ENCODE peak calls at places on chromosomes 1 and 21, in five cellular contexts. One of them, this sample, is unnamed.

GRCh38 chr1:114216431-114217173 is 62.9 kb upstream of the SYT6 start:
- DNase-seq in foreskin fibroblast: no peak
- DNase-seq in mammary epithelial cell: no peak
- DNase-seq in trophoblast cell: peak; percentile 79
- DNase-seq in body of pancreas: no peak
- DNase-seq in this sample: no peak

GRCh38 chr1:229253170-229253974 is 17.5 kb upstream of the RAB4A start:
- DNase-seq in body of pancreas: peak; percentile 36
- DNase-seq in trophoblast cell: peak; percentile 85
- DNase-seq in mammary epithelial cell: peak; percentile 83
- DNase-seq in foreskin fibroblast: peak; percentile 70
- DNase-seq in this sample: peak; percentile 89

GRCh38 chr21:45930792-45931191 is 50.8 kb upstream of the COL6A1 start:
- DNase-seq in body of pancreas: no peak
- DNase-seq in trophoblast cell: no peak
- DNase-seq in mammary epithelial cell: no peak
- DNase-seq in foreskin fibroblast: no peak
- DNase-seq in this sample: no peak

GRCh38 chr1:152398812-152399698 is 15.0 kb downstream of the CRNN start:
- DNase-seq in mammary epithelial cell: peak; percentile 59
- DNase-seq in foreskin fibroblast: no peak
- DNase-seq in trophoblast cell: peak; percentile 48
- DNase-seq in body of pancreas: peak; percentile 37
- DNase-seq in this sample: no peak

GRCh38 chr1:64917328-64917861 is 49.0 kb downstream of the JAK1 start:
- DNase-seq in mammary epithelial cell: peak; percentile 78
- DNase-seq in body of pancreas: peak; percentile 70
- DNase-seq in foreskin fibroblast: peak; percentile 99
- DNase-seq in trophoblast cell: peak; percentile 86
- DNase-seq in this sample: no peak

GRCh38 chr1:110056776-110057175 is 13.7 kb downstream of the ALX3 start:
- DNase-seq in body of pancreas: no peak
- DNase-seq in trophoblast cell: no peak
- DNase-seq in mammary epithelial cell: peak; percentile 87
- DNase-seq in foreskin fibroblast: peak; percentile 89
- DNase-seq in this sample: no peak

GRCh38 chr1:33097137-33097611 is 16.2 kb downstream of the AZIN2 start:
- DNase-seq in foreskin fibroblast: peak; percentile 49
- DNase-seq in body of pancreas: no peak
- DNase-seq in trophoblast cell: peak; percentile 67
- DNase-seq in mammary epithelial cell: no peak
- DNase-seq in this sample: no peak

GRCh38 chr1:202802998-202803932 is 5.0 kb downstream of the KDM5B start:
- DNase-seq in trophoblast cell: peak; percentile 63
- DNase-seq in body of pancreas: no peak
- DNase-seq in foreskin fibroblast: peak; percentile 73
- DNase-seq in mammary epithelial cell: peak; percentile 25
- DNase-seq in this sample: no peak

GRCh38 chr1:99644302-99645004 is 1.5 kb upstream of the PALMD start:
- DNase-seq in body of pancreas: no peak
- DNase-seq in foreskin fibroblast: no peak
- DNase-seq in mammary epithelial cell: peak; percentile 63
- DNase-seq in trophoblast cell: no peak
- DNase-seq in this sample: no peak

GRCh38 chr21:36134820-36135390 is at the start of gene CBR3:
- DNase-seq in foreskin fibroblast: peak; percentile 77
- DNase-seq in mammary epithelial cell: no peak
- DNase-seq in trophoblast cell: no peak
- DNase-seq in body of pancreas: peak; percentile 42
- DNase-seq in this sample: no peak

GRCh38 chr1:231674575-231674974 is 48.0 kb downstream of the DISC1 start:
- DNase-seq in foreskin fibroblast: no peak
- DNase-seq in trophoblast cell: no peak
- DNase-seq in body of pancreas: no peak
- DNase-seq in mammary epithelial cell: no peak
- DNase-seq in this sample: no peak

GRCh38 chr21:27649746-27650145 is 682.9 kb upstream of the ADAMTS5 start:
- DNase-seq in mammary epithelial cell: peak; percentile 40
- DNase-seq in foreskin fibroblast: peak; percentile 39
- DNase-seq in body of pancreas: no peak
- DNase-seq in trophoblast cell: no peak
- DNase-seq in this sample: no peak

GRCh38 chr1:5286244-5286643 is 631.8 kb downstream of the AJAP1 start:
- DNase-seq in mammary epithelial cell: no peak
- DNase-seq in body of pancreas: no peak
- DNase-seq in foreskin fibroblast: no peak
- DNase-seq in trophoblast cell: peak; percentile 15
- DNase-seq in this sample: peak; percentile 46

GRCh38 chr1:165116732-165117131 is 239.8 kb downstream of the LMX1A start:
- DNase-seq in body of pancreas: no peak
- DNase-seq in trophoblast cell: peak; percentile 77
- DNase-seq in mammary epithelial cell: peak; percentile 92
- DNase-seq in foreskin fibroblast: peak; percentile 71
- DNase-seq in this sample: no peak

GRCh38 chr1:59549903-59550302 is 253.0 kb downstream of the FGGY start:
- DNase-seq in foreskin fibroblast: peak; percentile 90
- DNase-seq in trophoblast cell: peak; percentile 72
- DNase-seq in body of pancreas: peak; percentile 51
- DNase-seq in mammary epithelial cell: peak; percentile 19
- DNase-seq in this sample: no peak

GRCh38 chr1:173149887-173150286 is 57.2 kb downstream of the TNFSF4 start:
- DNase-seq in foreskin fibroblast: peak; percentile 84
- DNase-seq in body of pancreas: peak; percentile 17
- DNase-seq in trophoblast cell: peak; percentile 78
- DNase-seq in mammary epithelial cell: peak; percentile 94
- DNase-seq in this sample: no peak

GRCh38 chr1:231867607-231868006 is 241.0 kb downstream of the DISC1 start:
- DNase-seq in body of pancreas: no peak
- DNase-seq in foreskin fibroblast: no peak
- DNase-seq in mammary epithelial cell: peak; percentile 35
- DNase-seq in trophoblast cell: no peak
- DNase-seq in this sample: no peak

GRCh38 chr21:20997308-20997632 is 939 bp upstream of the NCAM2 start:
- DNase-seq in trophoblast cell: no peak
- DNase-seq in body of pancreas: no peak
- DNase-seq in foreskin fibroblast: no peak
- DNase-seq in mammary epithelial cell: no peak
- DNase-seq in this sample: no peak

GRCh38 chr21:33478858-33479678 is 706 bp downstream of the TMEM50B start:
- DNase-seq in trophoblast cell: peak; percentile 57
- DNase-seq in body of pancreas: peak; percentile 28
- DNase-seq in foreskin fibroblast: peak; percentile 69
- DNase-seq in mammary epithelial cell: peak; percentile 33
- DNase-seq in this sample: peak; percentile 54

GRCh38 chr1:210692796-210693195 is 364.1 kb downstream of the HHAT start:
- DNase-seq in mammary epithelial cell: no peak
- DNase-seq in trophoblast cell: no peak
- DNase-seq in foreskin fibroblast: no peak
- DNase-seq in body of pancreas: no peak
- DNase-seq in this sample: no peak

GRCh38 chr1:58395355-58395754 is 151.2 kb downstream of the OMA1 start:
- DNase-seq in foreskin fibroblast: peak; percentile 93
- DNase-seq in mammary epithelial cell: peak; percentile 72
- DNase-seq in body of pancreas: peak; percentile 19
- DNase-seq in trophoblast cell: peak; percentile 30
- DNase-seq in this sample: no peak

GRCh38 chr1:190179817-190180216 is 297.8 kb downstream of the BRINP3 start:
- DNase-seq in body of pancreas: no peak
- DNase-seq in foreskin fibroblast: peak; percentile 70
- DNase-seq in mammary epithelial cell: no peak
- DNase-seq in trophoblast cell: peak; percentile 55
- DNase-seq in this sample: no peak

GRCh38 chr21:38306407-38306806 is 49.6 kb downstream of the KCNJ15 start:
- DNase-seq in body of pancreas: no peak
- DNase-seq in trophoblast cell: no peak
- DNase-seq in foreskin fibroblast: peak; percentile 83
- DNase-seq in mammary epithelial cell: peak; percentile 61
- DNase-seq in this sample: no peak
- H3K4me3 ChIP-seq in body of pancreas: no peak overlapping the region
- H3K4me3 ChIP-seq in trophoblast cell: no peak overlapping the region
- H3K4me3 ChIP-seq in foreskin fibroblast: no peak overlapping the region
- H3K4me3 ChIP-seq in mammary epithelial cell: no peak overlapping the region
- H3K4me3 ChIP-seq in this sample: no peak overlapping the region

GRCh38 chr21:24224411-24224810 is 1382.9 kb downstream of the MRPL39 start:
- DNase-seq in body of pancreas: no peak
- DNase-seq in foreskin fibroblast: no peak
- DNase-seq in trophoblast cell: no peak
- DNase-seq in mammary epithelial cell: no peak
- DNase-seq in this sample: no peak
- H3K4me3 ChIP-seq in body of pancreas: no peak overlapping the region
- H3K4me3 ChIP-seq in foreskin fibroblast: no peak overlapping the region
- H3K4me3 ChIP-seq in trophoblast cell: no peak overlapping the region
- H3K4me3 ChIP-seq in mammary epithelial cell: no peak overlapping the region
- H3K4me3 ChIP-seq in this sample: no peak overlapping the region

DNA sequence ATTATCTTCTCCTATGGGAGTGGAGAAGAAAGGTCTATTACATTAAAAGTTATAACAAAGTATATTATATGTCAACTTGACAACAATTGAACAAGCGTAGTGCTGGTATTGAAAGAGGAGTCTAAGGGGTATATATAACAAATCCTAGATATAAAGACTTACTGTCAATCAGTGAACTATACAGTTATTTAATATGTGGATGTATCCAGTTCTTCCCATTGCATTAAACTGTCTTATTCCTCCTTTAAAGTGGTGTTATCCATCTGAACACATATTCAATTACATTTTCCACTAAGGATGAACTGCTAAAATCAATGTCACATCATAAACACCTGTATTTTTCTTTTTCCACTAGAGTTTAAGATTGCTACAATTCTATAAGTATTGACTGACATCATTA is 438.8 kb downstream of the DPYD start:
- DNase-seq in body of pancreas: no peak
- DNase-seq in foreskin fibroblast: no peak
- DNase-seq in trophoblast cell: no peak
- DNase-seq in mammary epithelial cell: no peak
- DNase-seq in this sample: no peak
- H3K4me3 ChIP-seq in body of pancreas: no peak overlapping the region
- H3K4me3 ChIP-seq in foreskin fibroblast: no peak overlapping the region
- H3K4me3 ChIP-seq in trophoblast cell: no peak overlapping the region
- H3K4me3 ChIP-seq in mammary epithelial cell: no peak overlapping the region
- H3K4me3 ChIP-seq in this sample: no peak overlapping the region

DNA sequence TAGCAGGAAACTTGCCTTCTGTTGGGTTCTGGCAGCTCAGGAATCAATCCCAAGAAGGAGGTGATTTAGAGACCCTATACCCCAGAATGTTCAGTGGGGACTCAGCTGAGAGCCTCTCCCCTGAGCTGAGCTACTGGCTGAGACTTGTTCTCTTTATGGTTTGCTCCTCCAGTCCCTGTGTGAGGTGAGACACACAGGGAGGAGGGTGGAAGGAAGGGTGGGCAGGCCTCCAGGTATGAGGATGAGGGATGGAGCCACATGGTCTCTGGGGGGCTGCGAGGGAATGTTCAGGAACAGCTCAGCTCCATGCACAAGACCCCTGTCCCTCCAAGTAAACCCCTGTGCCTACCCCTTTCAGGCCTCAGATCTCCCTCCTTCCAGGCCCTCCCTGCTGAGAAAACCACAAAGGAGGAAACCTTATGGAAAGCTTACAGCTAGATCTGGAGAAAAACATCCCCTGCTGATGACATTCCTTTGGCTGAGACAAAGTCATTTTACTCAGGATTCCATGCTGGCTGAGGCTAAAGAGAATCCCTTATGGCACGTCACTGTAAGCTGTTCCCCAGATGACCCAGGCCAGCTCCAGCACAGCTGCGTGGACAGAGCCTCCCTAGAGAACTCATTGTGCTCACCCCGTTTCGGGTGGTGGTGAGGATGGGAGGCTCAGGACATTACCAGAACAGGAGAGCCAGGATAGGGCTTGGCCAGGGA is 91.5 kb upstream of the IPO9 start:
- DNase-seq in foreskin fibroblast: peak; percentile 79
- DNase-seq in body of pancreas: no peak
- DNase-seq in trophoblast cell: peak; percentile 66
- DNase-seq in mammary epithelial cell: no peak
- DNase-seq in this sample: no peak
- H3K4me3 ChIP-seq in foreskin fibroblast: no peak overlapping the region
- H3K4me3 ChIP-seq in body of pancreas: no peak overlapping the region
- H3K4me3 ChIP-seq in trophoblast cell: no peak overlapping the region
- H3K4me3 ChIP-seq in mammary epithelial cell: no peak overlapping the region
- H3K4me3 ChIP-seq in this sample: no peak overlapping the region

GRCh38 chr1:43766086-43766784 is 58.9 kb downstream of the ST3GAL3 start:
- DNase-seq in trophoblast cell: no peak
- DNase-seq in body of pancreas: no peak
- DNase-seq in mammary epithelial cell: no peak
- DNase-seq in foreskin fibroblast: no peak
- DNase-seq in this sample: no peak
- H3K4me3 ChIP-seq in trophoblast cell: no peak overlapping the region
- H3K4me3 ChIP-seq in body of pancreas: no peak overlapping the region
- H3K4me3 ChIP-seq in mammary epithelial cell: no peak overlapping the region
- H3K4me3 ChIP-seq in foreskin fibroblast: no peak overlapping the region
- H3K4me3 ChIP-seq in this sample: no peak overlapping the region

GRCh38 chr1:163176797-163177196 is 25.9 kb downstream of the RGS5 start:
- DNase-seq in body of pancreas: no peak
- DNase-seq in mammary epithelial cell: no peak
- DNase-seq in trophoblast cell: no peak
- DNase-seq in foreskin fibroblast: no peak
- DNase-seq in this sample: no peak

GRCh38 chr1:163171826-163172225 is 30.9 kb downstream of the RGS5 start:
- DNase-seq in trophoblast cell: no peak
- DNase-seq in body of pancreas: no peak
- DNase-seq in mammary epithelial cell: no peak
- DNase-seq in foreskin fibroblast: peak; percentile 14
- DNase-seq in this sample: no peak

GRCh38 chr1:163173121-163173520 is 29.6 kb downstream of the RGS5 start:
- DNase-seq in mammary epithelial cell: no peak
- DNase-seq in body of pancreas: no peak
- DNase-seq in trophoblast cell: no peak
- DNase-seq in foreskin fibroblast: peak; percentile 42
- DNase-seq in this sample: no peak

GRCh38 chr1:163172596-163172995 is 30.1 kb downstream of the RGS5 start:
- DNase-seq in mammary epithelial cell: no peak
- DNase-seq in body of pancreas: no peak
- DNase-seq in foreskin fibroblast: peak; percentile 28
- DNase-seq in trophoblast cell: no peak
- DNase-seq in this sample: no peak

GRCh38 chr1:163174524-163175437 is 27.9 kb downstream of the RGS5 start:
- DNase-seq in mammary epithelial cell: peak; percentile 20
- DNase-seq in foreskin fibroblast: peak; percentile 89
- DNase-seq in body of pancreas: peak; percentile 59
- DNase-seq in trophoblast cell: peak; percentile 69
- DNase-seq in this sample: peak; percentile 44
- H3K4me3 ChIP-seq in mammary epithelial cell: no peak overlapping the region
- H3K4me3 ChIP-seq in foreskin fibroblast: peak overlapping the region; percentile 2
- H3K4me3 ChIP-seq in body of pancreas: no peak overlapping the region
- H3K4me3 ChIP-seq in trophoblast cell: no peak overlapping the region
- H3K4me3 ChIP-seq in this sample: no peak overlapping the region